ENCODE peak calls at places on chromosomes 4 and X, in ten cellular contexts. M is CD8-positive, alpha-beta memory T cell; G is nephron progenitor cell; V is foreskin keratinocyte; R is progenitor cell of endocrine pancreas; A is cardiac fibroblast; U is stimulated activated CD4-positive, alpha-beta T cell treated with anti-CD3 and anti-CD28 coated beads, TNF-alpha, amount 100 ng/mL, for 1 hour; H is AG09319; X is T-helper 17 cell; Q is stimulated activated CD8-positive, alpha-beta memory T cell treated with anti-CD3 and anti-CD28 coated beads, Interleukin-15, amount 100 ng/mL, for 24 hours. S is an unnamed sample.

GRCh38 chr4:5338511-5338910 is 287.2 kb downstream of the STK32B start:
- DNase-seq in R (no peak), X (no peak), V (no peak), G (no peak), A (no peak), Q (no peak), U (no peak), M (no peak), H (no peak), S (no peak)

GRCh38 chrX:139448996-139449395 is 81.5 kb upstream of the F9 start:
- DNase-seq in R (no peak), Q (no peak), M (no peak), H (no peak), G (no peak), X (no peak), V (peak; percentile 0), U (no peak), A (no peak), S (no peak)

GRCh38 chr4:56206258-56206657 is 181.0 kb downstream of the AASDH start:
- DNase-seq in M (no peak), H (no peak), G (no peak), R (no peak), V (no peak), A (no peak), U (no peak), X (no peak), Q (no peak), S (no peak)

GRCh38 chr4:52780627-52781354 is 29.6 kb upstream of the ERVMER34-1 start:
- DNase-seq in V (no peak), G (no peak), X (no peak), R (no peak), A (no peak), U (no peak), Q (no peak), H (no peak), M (no peak), S (peak; percentile 13)

GRCh38 chrX:39749135-39749534 is 348.6 kb downstream of the BCOR start:
- DNase-seq in H (no peak), U (no peak), M (no peak), G (no peak), R (no peak), V (no peak), X (no peak), Q (no peak), A (no peak), S (no peak)

GRCh38 chr4:26235500-26235899 is 85.3 kb upstream of the RBPJ start:
- DNase-seq in H (peak; percentile 49), X (no peak), U (no peak), Q (no peak), A (peak; percentile 84), R (no peak), M (no peak), G (no peak), V (peak; percentile 90), S (peak; percentile 67)

GRCh38 chrX:42567268-42567667 is 210.7 kb downstream of the PPP1R2C start:
- DNase-seq in G (no peak), A (no peak), U (no peak), Q (no peak), V (no peak), X (no peak), M (no peak), R (no peak), H (no peak), S (no peak)

GRCh38 chrX:16023790-16024734 is 99.3 kb upstream of the GRPR start:
- DNase-seq in G (no peak), U (no peak), Q (no peak), A (no peak), M (no peak), V (peak; percentile 68), H (no peak), X (no peak), R (no peak), S (peak; percentile 29)

GRCh38 chrX:54042609-54043010 is 1.7 kb downstream of the PHF8 start:
- DNase-seq in V (no peak), M (peak; percentile 21), A (peak; percentile 70), R (peak; percentile 30), G (peak; percentile 51), H (peak; percentile 10), Q (no peak), U (no peak), X (peak; percentile 8), S (peak; percentile 48)

GRCh38 chr4:142558851-142559250 is 287.2 kb downstream of the INPP4B start:
- DNase-seq in R (no peak), G (peak; percentile 21), V (no peak), H (no peak), U (no peak), Q (no peak), M (no peak), X (no peak), A (peak; percentile 51), S (no peak)

GRCh38 chr4:89196745-89197144 is 85.4 kb downstream of the TIGD2 start:
- DNase-seq in U (no peak), V (no peak), G (no peak), R (no peak), A (no peak), Q (no peak), M (no peak), X (no peak), H (no peak), S (no peak)

GRCh38 chrX:40120838-40121580 is 23.3 kb upstream of the BCOR start:
- DNase-seq in M (no peak), X (no peak), R (no peak), U (no peak), G (no peak), V (no peak), A (no peak), H (no peak), Q (no peak), S (no peak)

GRCh38 chr4:153634737-153635353 is 49.2 kb upstream of the TLR2 start:
- DNase-seq in H (no peak), V (peak; percentile 18), R (no peak), Q (no peak), A (peak; percentile 50), G (no peak), X (no peak), U (no peak), M (no peak), S (peak; percentile 36)

GRCh38 chr4:63663870-63664269 is 745.4 kb downstream of the TECRL start:
- DNase-seq in M (no peak), G (no peak), X (no peak), A (no peak), R (no peak), V (no peak), U (no peak), Q (no peak), H (no peak), S (no peak)

GRCh38 chrX:80812176-80812575 is 2.5 kb upstream of the BRWD3 start:
- DNase-seq in R (no peak), G (no peak), Q (no peak), A (peak; percentile 65), M (peak; percentile 26), X (peak; percentile 5), V (peak; percentile 11), U (no peak), H (no peak), S (no peak)

GRCh38 chr4:168886361-168886760 is 123.7 kb downstream of the CBR4 start:
- DNase-seq in Q (no peak), M (no peak), G (no peak), R (no peak), U (no peak), V (peak; percentile 68), X (no peak), A (no peak), H (no peak), S (no peak)

GRCh38 chr4:2930821-2931764 is 32.1 kb downstream of the NOP14 start:
- DNase-seq in A (no peak), V (no peak), Q (no peak), G (no peak), X (no peak), U (no peak), M (no peak), R (no peak), H (no peak), S (no peak)

GRCh38 chr4:102324725-102325124 is 20.6 kb downstream of the SLC39A8 start:
- DNase-seq in Q (no peak), U (no peak), G (no peak), A (no peak), V (no peak), X (no peak), H (peak; percentile 7), R (no peak), M (no peak), S (no peak)

S was measured in RWPE1.